ENCODE peak calls at places on chromosome 15, in five cellular contexts. H, Y, J, M and N are unnamed samples.

GRCh38 chr15:90414408-90415028 is 26.5 kb downstream of the IQGAP1 start:
- DNase-seq in H (no peak), Y (no peak), J (no peak), M (no peak), N (no peak)

GRCh38 chr15:56892651-56893348 is 25.6 kb upstream of the TCF12 start:
- DNase-seq in H (no peak), Y (no peak), J (no peak), M (no peak), N (no peak)

GRCh38 chr15:42914728-42915497 is 5.7 kb downstream of the TTBK2 start:
- DNase-seq in H (no peak), Y (no peak), J (no peak), M (no peak), N (no peak)

GRCh38 chr15:68967948-68968347 is 37.6 kb downstream of the SPESP1 start:
- DNase-seq in H (no peak), Y (no peak), J (no peak), M (no peak), N (no peak)

GRCh38 chr15:52466716-52467115 is 62.0 kb downstream of the MYO5A start:
- DNase-seq in H (no peak), Y (no peak), J (no peak), M (no peak), N (no peak)

GRCh38 chr15:90286678-90287077 is 21.2 kb downstream of the NGRN start:
- DNase-seq in H (no peak), Y (no peak), J (peak), M (no peak), N (no peak)

GRCh38 chr15:44535509-44536297 is 1.2 kb upstream of the EIF3J start:
- DNase-seq in H (peak), Y (peak), J (no peak), M (no peak), N (peak)

GRCh38 chr15:45637552-45638033 is 2.8 kb downstream of the SQOR start:
- DNase-seq in H (peak), Y (peak), J (no peak), M (peak), N (peak)

GRCh38 chr15:28942046-28942445 is 56.3 kb downstream of the APBA2 start:
- DNase-seq in H (no peak), Y (peak), J (no peak), M (peak), N (peak)

GRCh38 chr15:57044961-57045360 is 126.5 kb downstream of the TCF12 start:
- DNase-seq in H (no peak), Y (no peak), J (no peak), M (no peak), N (no peak)

GRCh38 chr15:64816452-64816851 is 9.0 kb downstream of the PIF1 start:
- DNase-seq in H (no peak), Y (no peak), J (no peak), M (no peak), N (no peak)

GRCh38 chr15:22930782-22931484 is 49.2 kb downstream of the CYFIP1 start:
- DNase-seq in H (no peak), Y (peak), J (no peak), M (peak), N (no peak)

GRCh38 chr15:66721501-66721937 is 19.5 kb downstream of the SMAD6 start:
- DNase-seq in H (no peak), Y (no peak), J (no peak), M (no peak), N (no peak)

GRCh38 chr15:42707068-42707467 is 29.9 kb downstream of the CDAN1 start:
- DNase-seq in H (no peak), Y (no peak), J (no peak), M (peak), N (no peak)

GRCh38 chr15:66046751-66047150 is 177.5 kb downstream of the RAB11A start:
- DNase-seq in H (no peak), Y (no peak), J (no peak), M (no peak), N (no peak)

GRCh38 chr15:25184356-25185155 is 229.8 kb downstream of the SNRPN start:
- DNase-seq in H (no peak), Y (no peak), J (no peak), M (no peak), N (peak)

GRCh38 chr15:71512281-71513016 is 297.9 kb upstream of the NR2E3 start:
- DNase-seq in H (no peak), Y (no peak), J (no peak), M (no peak), N (no peak)

GRCh38 chr15:66630801-66631351 is 65.1 kb upstream of the LCTL start:
- DNase-seq in H (no peak), Y (no peak), J (no peak), M (no peak), N (no peak)

GRCh38 chr15:35693887-35694286 is 147.9 kb upstream of the DPH6 start:
- DNase-seq in H (no peak), Y (no peak), J (no peak), M (no peak), N (no peak)

GRCh38 chr15:41695750-41696436 is 35.7 kb downstream of the MGA start:
- DNase-seq in H (no peak), Y (peak), J (no peak), M (no peak), N (no peak)

GRCh38 chr15:89917442-89918085 is 4.8 kb upstream of the ARPIN start:
- DNase-seq in H (no peak), Y (no peak), J (no peak), M (no peak), N (no peak)

GRCh38 chr15:97013491-97013890 is 683.0 kb downstream of the NR2F2 start:
- DNase-seq in H (no peak), Y (no peak), J (no peak), M (no peak), N (no peak)

GRCh38 chr15:36880226-36880912 is 220.0 kb downstream of the MEIS2 start:
- DNase-seq in H (no peak), Y (no peak), J (no peak), M (no peak), N (no peak)

GRCh38 chr15:36882487-36883108 is 217.8 kb downstream of the MEIS2 start:
- DNase-seq in H (no peak), Y (no peak), J (no peak), M (no peak), N (no peak)

GRCh38 chr15:36878745-36879262 is 221.5 kb downstream of the MEIS2 start:
- DNase-seq in H (no peak), Y (no peak), J (no peak), M (no peak), N (no peak)

GRCh38 chr15:36879568-36880225 is 220.7 kb downstream of the MEIS2 start:
- DNase-seq in H (no peak), Y (no peak), J (no peak), M (no peak), N (no peak)

DNA sequence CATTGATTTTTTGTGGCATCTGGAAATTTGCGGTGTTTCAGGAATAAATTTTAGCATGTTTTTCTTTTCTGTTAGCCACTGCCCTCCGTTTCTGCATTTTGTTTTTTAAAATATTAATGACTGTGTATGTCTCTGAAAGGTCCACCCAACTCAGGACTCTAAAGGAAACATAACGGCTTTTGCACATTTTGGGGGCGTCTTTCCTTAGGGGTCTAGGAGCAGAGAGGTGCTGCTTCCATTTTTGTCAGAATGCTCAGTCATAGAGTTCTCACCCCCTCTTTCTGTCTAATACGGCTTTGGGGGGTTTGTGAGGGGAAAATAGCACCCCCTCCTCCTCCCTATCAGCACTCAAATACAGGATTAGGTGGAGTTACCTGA is 219.4 kb downstream of the MEIS2 start:
- DNase-seq in H (no peak), Y (no peak), J (no peak), M (no peak), N (no peak)
- H3K4me3 ChIP-seq in H (no peak), Y (no peak), J (no peak), M (no peak), N (no peak)

GRCh38 chr15:77898811-77899730 is 178.4 kb downstream of the TBC1D2B start:
- DNase-seq in H (no peak), Y (no peak), J (no peak), M (no peak), N (peak)

GRCh38 chr15:77904436-77904821 is 173.1 kb downstream of the TBC1D2B start:
- DNase-seq in H (no peak), Y (no peak), J (no peak), M (peak), N (peak)

GRCh38 chr15:77901251-77901881 is 176.1 kb downstream of the TBC1D2B start:
- DNase-seq in H (no peak), Y (no peak), J (no peak), M (no peak), N (peak)

GRCh38 chr15:77904901-77905300 is 172.6 kb downstream of the TBC1D2B start:
- DNase-seq in H (no peak), Y (no peak), J (no peak), M (no peak), N (peak)

GRCh38 chr15:77901921-77902750 is 175.4 kb downstream of the TBC1D2B start:
- DNase-seq in H (no peak), Y (no peak), J (no peak), M (no peak), N (peak)
- TF ChIP-seq CTCF in H (no peak), Y (no peak), J (no peak), M (no peak), N (no peak)

DNA sequence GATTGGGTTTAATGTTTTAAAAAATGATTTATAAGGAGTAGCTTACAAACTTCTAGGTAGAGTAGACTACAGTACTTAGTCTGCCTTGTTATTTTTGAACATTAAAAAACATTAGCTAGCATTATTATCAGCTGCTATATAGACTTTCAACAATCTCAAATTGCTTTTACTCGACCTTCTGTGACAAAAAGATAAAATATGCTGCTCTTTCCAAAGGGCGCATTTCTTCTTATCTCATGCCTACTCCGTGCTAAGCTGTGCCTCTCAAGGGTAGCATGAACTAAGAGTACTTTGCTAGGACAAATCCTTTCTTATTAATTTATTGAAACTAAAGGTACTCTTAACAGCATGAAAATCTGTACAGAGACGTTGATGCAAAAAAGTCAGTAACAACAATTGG is 71.3 kb downstream of the SPRED1 start:
- DNase-seq in H (no peak), Y (no peak), J (no peak), M (no peak), N (no peak)
- TF ChIP-seq EP300 in H (no peak), Y (no peak), J (no peak), M (no peak), N (no peak)

GRCh38 chr15:74841761-74842385 is 1.1 kb downstream of the ULK3 start:
- DNase-seq in H (peak), Y (peak), J (no peak), M (no peak), N (no peak)
- H3K4me3 ChIP-seq in H (peak), Y (peak), J (peak), M (peak), N (peak)

DNA sequence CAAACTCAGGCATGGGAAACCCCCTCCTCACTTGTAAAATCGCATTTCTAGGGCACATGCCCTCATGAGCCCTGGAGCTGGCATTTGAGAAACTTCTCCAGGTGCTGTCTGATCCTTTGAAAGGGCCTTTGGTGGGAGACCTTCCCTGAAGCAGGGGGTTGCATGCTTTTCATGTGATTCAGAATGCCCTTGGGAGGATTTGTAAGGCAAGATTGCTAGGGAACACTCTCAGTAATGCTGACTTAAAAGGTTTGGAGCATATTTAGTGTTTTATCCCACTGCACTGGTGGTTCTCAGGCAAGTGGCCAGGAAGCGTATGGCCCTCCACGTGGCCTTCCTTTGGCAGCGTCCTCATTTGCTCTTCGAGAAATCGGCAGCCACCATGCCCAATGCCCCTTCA is 164.1 kb downstream of the ARRDC4 start:
- DNase-seq in H (no peak), Y (no peak), J (no peak), M (no peak), N (no peak)
- TF ChIP-seq CTCF in H (no peak), Y (no peak), J (no peak), M (no peak), N (no peak)

GRCh38 chr15:37217567-37217966 is 117.2 kb upstream of the MEIS2 start:
- DNase-seq in H (no peak), Y (no peak), J (no peak), M (no peak), N (no peak)
- TF ChIP-seq EP300 in H (no peak), Y (no peak), J (no peak), M (no peak), N (no peak)

GRCh38 chr15:26771168-26771916 is 1.5 kb downstream of the GABRB3 start:
- DNase-seq in H (peak), Y (no peak), J (no peak), M (peak), N (no peak)

GRCh38 chr15:26773485-26773877 is 615 bp upstream of the GABRB3 start:
- DNase-seq in H (no peak), Y (no peak), J (no peak), M (no peak), N (no peak)

GRCh38 chr15:26772588-26773484 is at the start of gene GABRB3:
- DNase-seq in H (peak), Y (no peak), J (no peak), M (peak), N (no peak)

GRCh38 chr15:26773917-26774316 is 1.1 kb upstream of the GABRB3 start:
- DNase-seq in H (no peak), Y (no peak), J (no peak), M (no peak), N (no peak)

DNA sequence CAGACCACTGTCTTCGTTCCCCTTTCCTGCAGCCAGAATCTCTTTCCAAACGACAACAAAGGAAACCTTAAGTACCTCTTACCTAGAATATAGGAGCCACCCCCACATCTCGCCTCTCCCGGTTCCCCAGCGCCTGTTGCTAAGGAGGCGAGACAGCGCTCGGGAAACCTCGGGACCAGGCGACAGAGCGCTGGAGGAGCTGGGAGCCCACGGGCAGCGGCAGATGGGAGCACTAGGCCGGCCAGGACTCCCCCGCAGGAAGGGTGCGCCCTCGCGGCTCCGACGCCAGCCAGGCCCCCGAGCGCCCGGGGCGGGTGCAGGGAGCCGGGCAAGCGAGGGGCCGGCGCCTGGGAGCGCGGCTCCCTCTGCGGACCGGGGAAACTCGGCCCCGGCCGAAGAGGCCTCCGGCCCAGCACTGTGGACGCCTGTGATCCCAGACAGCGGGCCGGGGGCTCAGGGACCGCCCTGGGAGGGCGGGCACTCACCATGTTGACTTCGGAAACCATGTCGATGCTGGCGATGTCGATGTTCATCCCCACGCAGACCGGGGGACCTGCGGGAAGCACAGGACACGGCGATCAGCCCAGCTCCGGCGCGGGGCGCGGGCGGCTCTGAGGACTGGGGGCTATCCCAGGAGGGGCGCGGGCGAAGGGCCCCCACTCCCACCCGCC is 814 bp downstream of the GABRB3 start:
- DNase-seq in H (no peak), Y (no peak), J (no peak), M (no peak), N (no peak)
- H3K4me3 ChIP-seq in H (peak), Y (peak), J (peak), M (peak), N (peak)

GRCh38 chr15:39959411-39959810 is 25.5 kb downstream of the EIF2AK4 start:
- DNase-seq in H (no peak), Y (no peak), J (no peak), M (no peak), N (no peak)
- TF ChIP-seq CTCF in H (no peak), Y (no peak), J (no peak), M (no peak), N (no peak)

GRCh38 chr15:95498956-95499355 is 831.5 kb upstream of the NR2F2 start:
- DNase-seq in H (no peak), Y (no peak), J (no peak), M (no peak), N (no peak)

GRCh38 chr15:95501865-95502264 is 828.6 kb upstream of the NR2F2 start:
- DNase-seq in H (no peak), Y (no peak), J (no peak), M (no peak), N (no peak)

GRCh38 chr15:95499397-95499796 is 831.1 kb upstream of the NR2F2 start:
- DNase-seq in H (no peak), Y (no peak), J (no peak), M (no peak), N (no peak)

GRCh38 chr15:95503107-95503506 is 827.4 kb upstream of the NR2F2 start:
- DNase-seq in H (no peak), Y (no peak), J (no peak), M (no peak), N (no peak)

GRCh38 chr15:95503640-95504225 is 826.8 kb upstream of the NR2F2 start:
- DNase-seq in H (no peak), Y (no peak), J (no peak), M (no peak), N (no peak)
- TF ChIP-seq EP300 in H (no peak), Y (no peak), J (no peak), M (no peak), N (no peak)

GRCh38 chr15:60003243-60004018 is 680 bp upstream of the FOXB1 start:
- DNase-seq in H (no peak), Y (no peak), J (no peak), M (no peak), N (no peak)
- H3K4me3 ChIP-seq in H (no peak), Y (no peak), J (peak), M (no peak), N (no peak)